ENCODE peak calls at places on chromosomes 12 and 14, in six cellular contexts. Y is IMR-90, V is H1, F is neuronal stem cell, C is H9, S is trophoblast cell. Z is an unnamed sample.

GRCh38 chr14:96811265-96811664 is 14.1 kb downstream of the VRK1 start:
- DNase-seq in Y (peak), V (no peak), F (no peak), C (no peak), S (no peak), Z (no peak)

GRCh38 chr12:99122959-99123358 is 477.9 kb downstream of the APAF1 start:
- DNase-seq in Y (no peak), V (no peak), F (no peak), C (no peak), S (no peak), Z (no peak)

GRCh38 chr12:46147144-46147543 is 121.7 kb downstream of the SLC38A1 start:
- DNase-seq in Y (no peak), V (no peak), F (no peak), C (no peak), S (no peak), Z (no peak)

GRCh38 chr12:52296572-52297215 is 5.4 kb upstream of the KRT81 start:
- DNase-seq in Y (no peak), V (no peak), F (no peak), C (peak), S (no peak), Z (no peak)

GRCh38 chr12:41277019-41277770 is 89.1 kb downstream of the PDZRN4 start:
- DNase-seq in Y (peak), V (no peak), F (peak), C (no peak), S (peak), Z (peak)

GRCh38 chr12:113996026-113996425 is 29.9 kb upstream of the RBM19 start:
- DNase-seq in Y (no peak), V (peak), F (no peak), C (peak), S (no peak), Z (no peak)

GRCh38 chr14:65560340-65561027 is 148.0 kb downstream of the FUT8 start:
- DNase-seq in Y (peak), V (no peak), F (no peak), C (no peak), S (no peak), Z (no peak)

GRCh38 chr14:50335989-50336391 is 23.9 kb downstream of the DMAC2L start:
- DNase-seq in Y (peak), V (no peak), F (no peak), C (no peak), S (no peak), Z (peak)

GRCh38 chr12:48690990-48691389 is 9.0 kb upstream of the KANSL2 start:
- DNase-seq in Y (no peak), V (no peak), F (no peak), C (no peak), S (no peak), Z (no peak)

GRCh38 chr12:47616440-47616839 is 89.4 kb downstream of the RPAP3 start:
- DNase-seq in Y (no peak), V (no peak), F (no peak), C (no peak), S (no peak), Z (no peak)

DNA sequence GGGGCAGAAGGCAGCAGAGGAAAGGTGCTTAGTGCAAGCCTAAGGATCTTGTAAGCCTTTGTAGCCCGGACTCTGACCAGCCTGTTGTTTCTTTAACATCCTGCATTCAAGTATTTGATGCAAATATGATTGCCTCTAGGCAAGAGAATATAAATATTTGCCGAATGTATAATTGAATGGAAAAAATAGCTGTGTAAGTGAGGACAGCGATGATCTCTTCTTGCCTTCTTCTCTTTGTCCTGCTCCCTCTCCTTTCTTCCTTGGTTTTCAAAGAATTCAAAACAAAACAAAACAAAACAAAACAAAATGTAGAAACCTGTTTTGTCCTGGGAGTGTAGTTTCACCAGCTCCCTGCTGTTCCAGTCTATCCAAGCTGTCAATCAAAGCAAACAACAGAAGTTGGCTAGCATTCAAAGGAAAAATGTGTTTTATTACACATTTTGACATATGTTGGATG is 74.9 kb upstream of the CPM start:
- DNase-seq in Y (no peak), V (no peak), F (peak), C (no peak), S (peak), Z (no peak)
- H2AFZ ChIP-seq in Y (peak), V (no peak), F (no peak), C (no peak), S (no peak), Z (no peak)

GRCh38 chr12:42802688-42803279 is 213.2 kb upstream of the PRICKLE1 start:
- DNase-seq in Y (peak), V (no peak), F (no peak), C (no peak), S (no peak), Z (no peak)

GRCh38 chr12:42807766-42808165 is 218.2 kb upstream of the PRICKLE1 start:
- DNase-seq in Y (no peak), V (no peak), F (no peak), C (no peak), S (no peak), Z (no peak)

GRCh38 chr12:42807251-42807650 is 217.7 kb upstream of the PRICKLE1 start:
- DNase-seq in Y (no peak), V (no peak), F (no peak), C (no peak), S (no peak), Z (no peak)

GRCh38 chr12:42801271-42801670 is 211.7 kb upstream of the PRICKLE1 start:
- DNase-seq in Y (no peak), V (no peak), F (no peak), C (no peak), S (no peak), Z (no peak)

GRCh38 chr12:42804928-42805327 is 215.4 kb upstream of the PRICKLE1 start:
- DNase-seq in Y (no peak), V (no peak), F (no peak), C (peak), S (no peak), Z (no peak)
- H2AK5ac ChIP-seq in Y (no peak), V (no peak), F (no peak), C (no peak), S (peak), Z (peak)

GRCh38 chr12:70149665-70150064 is 93.6 kb upstream of the CNOT2 start:
- DNase-seq in Y (no peak), V (no peak), F (no peak), C (no peak), S (no peak), Z (no peak)
- H2AFZ ChIP-seq in Y (no peak), V (no peak), F (no peak), C (no peak), S (no peak), Z (no peak)

DNA sequence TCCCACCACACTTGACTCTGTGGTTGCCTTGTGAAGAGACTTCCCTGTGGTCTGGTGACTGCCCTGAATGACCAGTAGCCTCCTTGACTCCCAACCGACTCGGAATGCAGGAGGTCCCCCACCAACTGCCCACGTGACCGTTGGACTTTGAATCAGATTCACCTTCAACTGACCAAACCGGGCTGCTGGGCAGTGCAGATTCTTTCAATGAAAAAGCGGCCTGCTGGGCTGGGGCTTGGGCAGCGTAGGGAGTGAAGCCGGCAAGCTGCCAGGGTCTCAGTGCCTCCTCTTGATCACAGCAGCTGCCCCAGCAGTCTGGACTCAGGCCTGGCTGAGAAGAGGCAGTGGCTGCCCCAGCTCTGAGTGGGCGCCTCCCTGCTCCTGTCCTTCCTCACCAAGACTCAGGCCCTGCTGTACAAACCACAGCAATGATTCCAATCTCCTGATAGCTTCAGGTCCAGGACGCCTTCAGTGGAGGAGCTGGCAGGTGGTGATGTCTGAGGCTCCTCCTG is 46.8 kb upstream of the P2RX7 start:
- DNase-seq in Y (no peak), V (peak), F (no peak), C (no peak), S (no peak), Z (no peak)
- H2AK5ac ChIP-seq in Y (no peak), V (no peak), F (no peak), C (no peak), S (no peak), Z (no peak)

GRCh38 chr12:94262228-94263010 is 114.0 kb downstream of the PLXNC1 start:
- DNase-seq in Y (peak), V (no peak), F (no peak), C (no peak), S (no peak), Z (peak)
- H2AFZ ChIP-seq in Y (peak), V (no peak), F (no peak), C (no peak), S (no peak), Z (peak)

GRCh38 chr12:25755681-25756260 is 202.7 kb upstream of the LMNTD1 start:
- DNase-seq in Y (peak), V (no peak), F (no peak), C (no peak), S (no peak), Z (no peak)
- H2AK5ac ChIP-seq in Y (no peak), V (no peak), F (no peak), C (no peak), S (no peak), Z (no peak)

GRCh38 chr14:48792376-48793024 is 793.7 kb downstream of the RPS29 start:
- DNase-seq in Y (peak), V (no peak), F (no peak), C (peak), S (no peak), Z (peak)
- H2AFZ ChIP-seq in Y (peak), V (peak), F (peak), C (no peak), S (no peak), Z (peak)

Z was measured in mesenchymal stem cell.